ENCODE peak calls at places on chromosomes 2 and 18, in nine cellular contexts. F is lower lobe of right lung, I is anterior cingulate cortex, V is Right ventricle myocardium superior, Y is mucosa of gallbladder, S is kidney glomerular epithelial cell, H is lower leg skin, R is NCI-H460, D is WTC11. G is an unnamed sample.

GRCh38 chr18:79940814-79941472 is 10.5 kb downstream of the SLC66A2 start:
- DNase-seq in V (no peak), S (no peak), D (peak; percentile 2), Y (no peak), F (peak; percentile 32), I (no peak), H (no peak), R (no peak), G (peak; percentile 10)

GRCh38 chr2:20599001-20599600 is 51.8 kb downstream of the HS1BP3 start:
- DNase-seq in R (no peak), Y (peak; percentile 49), H (no peak), D (no peak), F (peak; percentile 53), V (peak; percentile 89), S (no peak), I (peak; percentile 54), G (no peak)

GRCh38 chr18:55998071-55998522 is 410.1 kb upstream of the TCF4 start:
- DNase-seq in R (no peak), V (peak; percentile 38), S (peak; percentile 24), H (no peak), D (no peak), Y (no peak), F (no peak), I (peak; percentile 30), G (no peak)

GRCh38 chr2:222813177-222813843 is 47.5 kb upstream of the ACSL3 start:
- DNase-seq in F (no peak), V (no peak), I (no peak), R (peak; percentile 63), H (no peak), Y (no peak), D (no peak), S (no peak), G (no peak)

GRCh38 chr2:47254464-47254863 is 99.4 kb upstream of the STPG4 start:
- DNase-seq in R (no peak), H (no peak), V (no peak), Y (no peak), S (no peak), D (no peak), I (no peak), F (no peak), G (no peak)

GRCh38 chr2:127660291-127660578 is 14.3 kb downstream of the GPR17 start:
- DNase-seq in I (no peak), R (no peak), H (no peak), S (no peak), Y (no peak), F (peak; percentile 13), V (no peak), D (no peak), G (no peak)

GRCh38 chr2:30583204-30583749 is 136.2 kb downstream of the LCLAT1 start:
- DNase-seq in D (no peak), V (no peak), R (no peak), F (no peak), I (no peak), S (no peak), Y (no peak), H (no peak), G (no peak)

GRCh38 chr2:238695538-238695937 is 152.3 kb upstream of the TWIST2 start:
- DNase-seq in V (no peak), S (no peak), D (no peak), F (no peak), I (no peak), R (no peak), H (no peak), Y (peak; percentile 34), G (peak; percentile 74)

GRCh38 chr2:212359425-212360067 is 179.1 kb downstream of the ERBB4 start:
- DNase-seq in R (no peak), H (no peak), Y (no peak), S (no peak), F (no peak), I (no peak), V (no peak), D (no peak), G (no peak)

GRCh38 chr2:36525245-36525644 is 72.7 kb downstream of the FEZ2 start:
- DNase-seq in F (no peak), V (no peak), H (no peak), Y (no peak), I (no peak), D (no peak), S (no peak), R (no peak), G (no peak)

GRCh38 chr18:63063171-63063570 is 256.4 kb downstream of the BCL2 start:
- DNase-seq in S (peak; percentile 6), H (no peak), F (no peak), R (no peak), D (no peak), V (no peak), Y (no peak), I (no peak), G (no peak)

GRCh38 chr2:80573950-80574349 is 269.4 kb upstream of the LRRTM1 start:
- DNase-seq in S (no peak), Y (no peak), I (no peak), V (no peak), F (no peak), D (no peak), H (no peak), R (no peak), G (no peak)

GRCh38 chr18:62518460-62519375 is 4.1 kb upstream of the ZCCHC2 start:
- DNase-seq in I (no peak), D (no peak), R (no peak), V (no peak), Y (no peak), H (no peak), S (no peak), F (no peak), G (no peak)

GRCh38 chr2:235864746-235865535 is 303.2 kb downstream of the GBX2 start:
- DNase-seq in R (no peak), S (no peak), V (no peak), D (peak; percentile 20), H (no peak), I (no peak), F (no peak), Y (no peak), G (no peak)

GRCh38 chr2:168529900-168530561 is 74.0 kb downstream of the CERS6 start:
- DNase-seq in Y (no peak), F (no peak), V (no peak), R (no peak), H (no peak), S (no peak), I (no peak), D (no peak), G (no peak)

GRCh38 chr2:201116959-201117734 is 1.2 kb downstream of the CFLAR start:
- DNase-seq in F (no peak), D (no peak), V (peak; percentile 83), I (no peak), R (peak; percentile 65), Y (peak; percentile 67), S (peak; percentile 81), H (peak; percentile 84), G (peak; percentile 63)